ENCODE peak calls at places on chromosomes 6 and 20, in seven cellular contexts. N, V, X, W, T, A and H are unnamed samples.

GRCh38 chr6:100464910-100465700 is at the start of gene SIM1:
- DNase-seq in N (no peak), V (peak), W (peak), A (no peak), X (no peak), T (no peak), H (peak)

GRCh38 chr6:125267806-125268523 is 33.8 kb downstream of the HDDC2 start:
- DNase-seq in V (no peak), W (no peak), T (no peak), N (no peak), X (no peak), A (no peak), H (no peak)

GRCh38 chr6:167552961-167553360 is 228.1 kb downstream of the TTLL2 start:
- DNase-seq in X (no peak), W (no peak), N (no peak), V (no peak), A (no peak), T (no peak), H (no peak)

GRCh38 chr6:82072771-82073170 is 174.8 kb downstream of the IBTK start:
- DNase-seq in X (no peak), T (no peak), N (no peak), A (no peak), W (no peak), V (no peak), H (no peak)

GRCh38 chr6:37092851-37093727 is 76.9 kb upstream of the PIM1 start:
- DNase-seq in N (no peak), T (no peak), W (no peak), X (no peak), V (no peak), A (no peak), H (no peak)

GRCh38 chr6:109050012-109050411 is 44.6 kb downstream of the SESN1 start:
- DNase-seq in A (no peak), V (no peak), X (no peak), N (no peak), T (no peak), W (no peak), H (no peak)

GRCh38 chr6:33806795-33807194 is 3.0 kb upstream of the MLN start:
- DNase-seq in X (no peak), W (no peak), V (no peak), A (no peak), N (no peak), T (no peak), H (no peak)

GRCh38 chr20:44548171-44548678 is 26.4 kb upstream of the SERINC3 start:
- DNase-seq in A (no peak), N (no peak), V (no peak), T (no peak), W (no peak), X (no peak), H (no peak)

GRCh38 chr20:53227523-53227922 is 255.4 kb downstream of the TSHZ2 start:
- DNase-seq in N (no peak), X (no peak), A (no peak), V (no peak), T (no peak), W (no peak), H (no peak)

GRCh38 chr6:166656269-166657206 is 29.5 kb upstream of the RPS6KA2 start:
- DNase-seq in A (no peak), N (no peak), W (peak), T (no peak), V (no peak), X (no peak), H (no peak)

GRCh38 chr6:44439270-44440045 is 52.0 kb downstream of the CDC5L start:
- DNase-seq in V (no peak), T (no peak), W (no peak), A (no peak), X (no peak), N (no peak), H (no peak)

GRCh38 chr20:46406986-46407670 is 713 bp upstream of the ELMO2 start:
- DNase-seq in A (peak), W (peak), N (peak), T (peak), V (no peak), X (peak), H (no peak)

GRCh38 chr6:79227445-79227844 is 7.0 kb downstream of the HMGN3 start:
- DNase-seq in V (no peak), A (no peak), W (no peak), N (no peak), T (no peak), X (no peak), H (no peak)

GRCh38 chr6:148501178-148501590 is 158.5 kb downstream of the SASH1 start:
- DNase-seq in T (no peak), W (no peak), A (no peak), N (no peak), X (peak), V (no peak), H (no peak)

GRCh38 chr6:130178692-130179091 is 44.1 kb downstream of the SAMD3 start:
- DNase-seq in N (no peak), W (no peak), T (no peak), A (no peak), X (peak), V (no peak), H (no peak)

GRCh38 chr6:31345026-31345730 is 11.8 kb downstream of the HLA-B start:
- DNase-seq in W (peak), A (no peak), V (no peak), N (no peak), T (no peak), X (no peak), H (no peak)
- TF ChIP-seq CTCF in W (peak), A (no peak), V (no peak), N (no peak), T (no peak), X (no peak), H (no peak)

GRCh38 chr20:47464380-47465101 is 37.1 kb upstream of the NCOA3 start:
- DNase-seq in V (no peak), N (no peak), A (no peak), T (peak), W (no peak), X (peak), H (no peak)
- TF ChIP-seq CTCF in V (peak), N (no peak), A (no peak), T (peak), W (peak), X (no peak), H (peak)

GRCh38 chr6:159315562-159315961 is 146.4 kb downstream of the FNDC1 start:
- DNase-seq in W (no peak), V (no peak), N (no peak), A (no peak), X (no peak), T (no peak), H (no peak)

GRCh38 chr6:159324599-159324998 is 155.4 kb downstream of the FNDC1 start:
- DNase-seq in X (no peak), T (no peak), A (no peak), W (peak), N (no peak), V (no peak), H (no peak)

GRCh38 chr6:159317430-159317829 is 148.2 kb downstream of the FNDC1 start:
- DNase-seq in X (no peak), T (no peak), A (no peak), W (no peak), V (no peak), N (no peak), H (no peak)

DNA sequence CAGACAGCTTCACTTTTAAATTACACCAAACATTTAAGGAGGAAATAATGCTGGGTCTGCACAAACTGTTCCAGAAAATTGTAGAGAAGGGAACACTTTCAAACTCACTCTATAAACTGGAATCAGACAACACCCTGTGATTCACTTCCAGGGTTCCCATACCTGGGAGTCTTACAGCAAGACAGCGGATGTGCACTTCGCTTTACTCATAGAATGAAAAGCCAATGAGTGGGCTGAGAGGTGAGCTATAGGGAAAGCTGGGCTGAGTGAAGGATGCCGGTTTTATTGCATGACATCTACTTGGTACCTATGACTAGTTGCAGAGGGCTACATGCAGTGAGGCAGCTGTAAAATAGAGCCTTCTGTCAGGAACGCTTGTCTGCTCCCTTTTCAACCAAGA is 152.1 kb downstream of the FNDC1 start:
- DNase-seq in W (no peak), T (no peak), A (no peak), V (no peak), N (no peak), X (no peak), H (no peak)
- TF ChIP-seq CTCF in W (no peak), T (no peak), A (no peak), V (no peak), N (no peak), X (no peak), H (no peak)

GRCh38 chr20:19802099-19802491 is 44.0 kb downstream of the RIN2 start:
- DNase-seq in V (no peak), N (no peak), X (no peak), A (no peak), W (no peak), T (no peak), H (no peak)

GRCh38 chr20:19799325-19799724 is 41.3 kb downstream of the RIN2 start:
- DNase-seq in N (no peak), V (no peak), X (no peak), A (no peak), W (no peak), T (no peak), H (no peak)

GRCh38 chr20:19807901-19808300 is 49.8 kb downstream of the RIN2 start:
- DNase-seq in T (no peak), W (no peak), A (no peak), N (no peak), V (no peak), X (no peak), H (no peak)

GRCh38 chr20:19806806-19807691 is 49.0 kb downstream of the RIN2 start:
- DNase-seq in N (no peak), T (no peak), V (no peak), X (no peak), A (no peak), W (no peak), H (no peak)

GRCh38 chr20:19802492-19803158 is 44.6 kb downstream of the RIN2 start:
- DNase-seq in T (no peak), N (no peak), V (no peak), W (peak), A (no peak), X (peak), H (no peak)
- TF ChIP-seq CTCF in T (no peak), N (peak), V (no peak), W (peak), A (no peak), X (peak), H (peak)

GRCh38 chr6:55943329-55943728 is 67.9 kb upstream of the BMP5 start:
- DNase-seq in W (no peak), V (no peak), X (no peak), N (no peak), T (no peak), A (no peak), H (no peak)

GRCh38 chr6:55937227-55937626 is 61.8 kb upstream of the BMP5 start:
- DNase-seq in X (no peak), W (no peak), A (no peak), N (no peak), V (no peak), T (peak), H (no peak)

GRCh38 chr6:55941713-55942112 is 66.3 kb upstream of the BMP5 start:
- DNase-seq in W (no peak), X (no peak), N (no peak), A (no peak), V (no peak), T (no peak), H (no peak)
- TF ChIP-seq CTCF in W (peak), X (no peak), N (no peak), A (no peak), V (peak), T (no peak), H (peak)